ENCODE peak calls at places on chromosomes 7 and 10, in nine cellular contexts. C is fibroblast of lung; R is Panc1; D is CD8-positive, alpha-beta T cell; M is RWPE2; N is MCF 10A; X is mammary epithelial cell; P is BE2C; O is esophagus squamous epithelium. I is an unnamed sample.

GRCh38 chr7:20176552-20177242 is 40.5 kb downstream of the MACC1 start:
- DNase-seq in O (no peak), D (no peak), N (no peak), C (no peak), R (no peak), P (no peak), M (no peak), X (no peak), I (no peak)

GRCh38 chr7:73618538-73618937 is 5.8 kb downstream of the MLXIPL start:
- DNase-seq in D (no peak), M (no peak), R (no peak), N (no peak), X (no peak), C (no peak), P (no peak), O (no peak), I (no peak)

GRCh38 chr10:99926925-99927718 is 82.6 kb downstream of the DNMBP start:
- DNase-seq in N (peak), R (no peak), C (peak), M (peak), X (no peak), P (peak), D (no peak), O (no peak), I (peak)

GRCh38 chr7:42886129-42886528 is 25.7 kb downstream of the C7orf25 start:
- DNase-seq in O (no peak), C (peak), X (peak), N (peak), R (no peak), M (no peak), D (no peak), P (no peak), I (no peak)

GRCh38 chr10:15381420-15381819 is 10.3 kb upstream of the FAM171A1 start:
- DNase-seq in C (no peak), P (no peak), R (no peak), X (no peak), N (no peak), M (no peak), O (no peak), D (no peak), I (no peak)

GRCh38 chr7:85010306-85010705 is 176.6 kb downstream of the SEMA3D start:
- DNase-seq in M (no peak), D (no peak), X (no peak), P (peak), R (no peak), N (no peak), C (no peak), O (no peak), I (no peak)

GRCh38 chr7:99551329-99551728 is 585 bp downstream of the FAM200A start:
- DNase-seq in O (no peak), M (no peak), P (no peak), R (no peak), C (peak), X (no peak), N (no peak), D (no peak), I (peak)

GRCh38 chr7:108307246-108307982 is 148.8 kb downstream of the NRCAM start:
- DNase-seq in M (no peak), X (no peak), N (no peak), D (no peak), R (no peak), O (no peak), P (peak), C (no peak), I (no peak)

GRCh38 chr10:60703266-60704041 is 74.8 kb upstream of the CDK1 start:
- DNase-seq in O (no peak), D (no peak), M (no peak), P (no peak), X (no peak), R (no peak), N (no peak), C (no peak), I (no peak)

GRCh38 chr7:28316489-28316888 is 95.8 kb upstream of the CREB5 start:
- DNase-seq in O (no peak), P (no peak), X (peak), M (no peak), R (no peak), D (no peak), N (no peak), C (peak), I (no peak)

GRCh38 chr10:104274762-104275721 is 6.1 kb downstream of the GSTO2 start:
- DNase-seq in C (no peak), M (peak), P (peak), X (peak), D (peak), N (peak), R (no peak), O (no peak), I (peak)

GRCh38 chr10:67609996-67610793 is 85.8 kb downstream of the CTNNA3 start:
- DNase-seq in C (peak), X (no peak), P (no peak), D (no peak), O (no peak), M (no peak), R (no peak), N (no peak), I (no peak)

GRCh38 chr7:7569113-7569527 is 2.4 kb downstream of the MIOS start:
- DNase-seq in N (no peak), M (no peak), D (no peak), R (no peak), C (no peak), X (no peak), O (no peak), P (no peak), I (no peak)

GRCh38 chr7:38753347-38753746 is 122.2 kb upstream of the AMPH start:
- DNase-seq in D (no peak), N (no peak), C (no peak), O (no peak), M (no peak), P (no peak), R (no peak), X (no peak), I (no peak)

GRCh38 chr7:33642312-33642711 is 263.0 kb upstream of the BMPER start:
- DNase-seq in N (no peak), X (no peak), P (no peak), O (no peak), C (no peak), M (no peak), D (no peak), R (no peak), I (no peak)

GRCh38 chr10:85231534-85232270 is 903.3 kb downstream of the CCSER2 start:
- DNase-seq in N (no peak), M (no peak), X (no peak), D (no peak), C (no peak), O (no peak), R (no peak), P (no peak), I (no peak)

GRCh38 chr7:95027181-95027872 is 119.9 kb downstream of the PPP1R9A start:
- DNase-seq in N (no peak), D (no peak), M (no peak), O (no peak), R (no peak), C (no peak), P (no peak), X (no peak), I (no peak)

GRCh38 chr7:8146156-8146555 is 115.8 kb downstream of the ICA1 start:
- DNase-seq in X (no peak), R (no peak), P (no peak), M (no peak), O (no peak), C (no peak), N (no peak), D (no peak), I (no peak)

GRCh38 chr10:101778781-101779543 is 3.0 kb upstream of the FGF8 start:
- DNase-seq in N (no peak), O (no peak), M (no peak), C (peak), X (no peak), P (peak), D (no peak), R (no peak), I (no peak)

GRCh38 chr7:69105092-69105491 is 493.2 kb upstream of the AUTS2 start:
- DNase-seq in R (no peak), D (no peak), X (no peak), P (no peak), C (peak), M (no peak), N (no peak), O (no peak), I (peak)

GRCh38 chr10:70518695-70519094 is 40.1 kb downstream of the PALD1 start:
- DNase-seq in R (no peak), M (no peak), P (no peak), C (peak), O (no peak), N (no peak), D (no peak), X (peak), I (peak)

GRCh38 chr7:44307301-44307900 is 18.0 kb downstream of the CAMK2B start:
- DNase-seq in P (peak), R (peak), M (no peak), X (peak), D (peak), O (no peak), N (peak), C (peak), I (peak)

GRCh38 chr10:121267236-121268003 is 330.8 kb downstream of the FGFR2 start:
- DNase-seq in M (no peak), R (no peak), P (no peak), D (no peak), O (no peak), X (no peak), N (no peak), C (no peak), I (no peak)

GRCh38 chr10:87622290-87623004 is 37.2 kb upstream of the PAPSS2 start:
- DNase-seq in R (no peak), C (no peak), D (no peak), M (no peak), N (no peak), X (peak), P (no peak), O (no peak), I (no peak)

GRCh38 chr10:972763-973162 is 15.5 kb upstream of the GTPBP4 start:
- DNase-seq in D (no peak), N (no peak), C (no peak), O (no peak), M (no peak), P (no peak), R (no peak), X (no peak), I (no peak)

GRCh38 chr10:124573726-124574455 is 112.3 kb downstream of the LHPP start:
- DNase-seq in C (no peak), N (no peak), D (no peak), P (no peak), R (no peak), O (no peak), M (no peak), X (no peak), I (no peak)

GRCh38 chr10:13949844-13950542 is 363.2 kb downstream of the PRPF18 start:
- DNase-seq in N (peak), M (no peak), D (no peak), C (peak), R (peak), P (no peak), X (peak), O (no peak), I (no peak)

GRCh38 chr10:100022403-100022802 is 12.7 kb upstream of the DNMBP start:
- DNase-seq in P (no peak), M (no peak), C (peak), R (no peak), N (peak), D (no peak), X (no peak), O (no peak), I (no peak)

GRCh38 chr7:144568234-144568633 is 164.7 kb upstream of the NOBOX start:
- DNase-seq in N (no peak), R (no peak), P (no peak), C (no peak), D (no peak), O (no peak), M (no peak), X (no peak), I (no peak)

GRCh38 chr7:24797270-24797669 is 40.0 kb upstream of the GSDME start:
- DNase-seq in D (no peak), P (no peak), R (no peak), O (no peak), X (no peak), C (no peak), M (no peak), N (no peak), I (no peak)

GRCh38 chr10:51838506-51838905 is 139.1 kb upstream of the CSTF2T start:
- DNase-seq in N (no peak), R (no peak), O (no peak), D (no peak), X (no peak), C (no peak), P (no peak), M (no peak), I (no peak)

GRCh38 chr10:115606081-115606480 is 512.9 kb downstream of the ATRNL1 start:
- DNase-seq in D (no peak), O (no peak), R (no peak), M (no peak), X (no peak), P (no peak), C (peak), N (no peak), I (no peak)

GRCh38 chr10:87038786-87039185 is 18.7 kb downstream of the FAM25A start:
- DNase-seq in O (no peak), M (no peak), C (no peak), R (no peak), X (peak), P (no peak), N (peak), D (no peak), I (peak)

GRCh38 chr7:13904689-13905088 is 84.8 kb downstream of the ETV1 start:
- DNase-seq in X (no peak), P (no peak), C (peak), R (no peak), N (no peak), D (no peak), O (no peak), M (no peak), I (no peak)

GRCh38 chr10:126375299-126375698 is 13.0 kb downstream of the ADAM12 start:
- DNase-seq in D (no peak), P (no peak), M (no peak), O (no peak), R (no peak), N (no peak), X (no peak), C (no peak), I (no peak)

GRCh38 chr10:68869623-68870022 is 31.5 kb upstream of the DDX50 start:
- DNase-seq in N (no peak), M (no peak), P (no peak), C (no peak), D (no peak), O (no peak), R (no peak), X (no peak), I (no peak)

GRCh38 chr10:23538968-23539367 is 100.1 kb downstream of the OTUD1 start:
- DNase-seq in N (no peak), R (no peak), X (no peak), P (no peak), O (no peak), D (no peak), M (no peak), C (no peak), I (no peak)

GRCh38 chr10:23535381-23535780 is 96.5 kb downstream of the OTUD1 start:
- DNase-seq in O (no peak), N (no peak), D (no peak), R (no peak), C (no peak), X (no peak), P (no peak), M (no peak), I (no peak)

GRCh38 chr10:23534328-23534727 is 95.5 kb downstream of the OTUD1 start:
- DNase-seq in R (no peak), M (no peak), O (no peak), X (no peak), P (no peak), N (no peak), C (no peak), D (no peak), I (no peak)

GRCh38 chr10:23533212-23533611 is 94.3 kb downstream of the OTUD1 start:
- DNase-seq in P (no peak), C (no peak), M (no peak), O (no peak), R (no peak), D (no peak), N (no peak), X (no peak), I (no peak)

GRCh38 chr10:23534761-23535160 is 95.9 kb downstream of the OTUD1 start:
- DNase-seq in D (no peak), R (no peak), X (no peak), N (no peak), O (no peak), P (no peak), C (no peak), M (no peak), I (no peak)
- TF ChIP-seq CTCF in D (no peak), R (no peak), X (no peak), N (no peak), O (no peak), P (no peak), C (no peak), M (no peak), I (no peak)

DNA sequence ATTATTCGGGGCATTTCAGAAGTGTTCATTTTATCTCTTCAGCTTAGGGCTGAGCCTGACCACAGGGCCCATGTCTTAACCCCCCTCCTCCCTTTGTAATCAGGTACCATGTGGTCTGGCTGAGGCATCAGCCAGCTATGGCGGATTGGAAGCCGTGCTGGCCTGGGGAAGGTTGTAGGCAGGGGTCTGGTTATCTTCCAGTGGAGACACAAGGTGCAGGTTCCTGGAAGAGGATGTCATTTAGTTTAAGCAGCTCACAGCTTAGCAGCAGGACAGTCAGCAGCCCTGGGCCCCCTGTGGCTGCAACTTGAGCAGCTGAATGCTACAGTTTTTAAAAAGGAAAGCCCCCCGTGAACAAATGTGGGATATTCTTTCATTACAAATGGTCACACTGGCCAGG is 22.1 kb downstream of the BAG3 start:
- DNase-seq in R (no peak), N (no peak), P (no peak), O (no peak), C (no peak), D (no peak), X (no peak), M (no peak), I (no peak)
- TF ChIP-seq CTCF in R (no peak), N (no peak), P (no peak), O (no peak), C (no peak), D (no peak), X (no peak), M (no peak), I (no peak)

DNA sequence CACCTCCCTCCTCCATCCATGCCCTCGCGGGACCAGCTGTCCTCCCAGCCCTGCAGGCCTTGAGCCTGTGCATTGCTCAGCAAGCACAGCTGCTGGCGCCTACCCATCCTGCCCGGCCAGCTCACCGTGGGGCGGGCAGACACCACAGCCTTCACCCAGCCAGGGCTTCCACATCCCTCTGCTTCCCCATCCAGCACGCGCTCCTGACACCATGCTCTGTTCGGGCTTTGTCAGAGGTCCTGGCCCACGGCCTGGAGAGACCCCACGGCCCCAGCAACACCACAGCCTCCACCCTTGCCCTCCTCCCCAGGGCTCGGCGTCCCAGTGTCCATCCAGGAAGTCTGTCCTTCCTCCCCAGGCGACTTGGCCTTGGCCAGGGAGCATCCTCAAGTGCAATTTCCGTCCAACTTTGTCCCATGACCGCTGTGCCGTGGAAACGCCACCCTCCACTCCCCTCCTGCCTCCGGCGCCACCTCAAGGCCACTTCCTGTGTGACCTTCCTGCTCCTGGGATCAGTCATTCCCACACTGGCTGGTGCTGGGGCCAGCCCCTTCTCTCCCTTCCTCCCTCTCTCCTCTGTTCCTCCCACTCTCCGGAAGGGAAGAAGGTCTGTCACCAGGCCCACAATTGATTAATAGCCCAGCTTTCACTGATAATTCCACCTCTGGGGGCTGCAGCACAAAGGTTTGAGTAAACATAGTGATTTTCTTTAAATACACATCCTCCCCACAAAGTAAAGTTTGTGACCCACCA is 71.5 kb upstream of the SMNDC1 start:
- DNase-seq in P (no peak), O (no peak), C (no peak), M (no peak), R (no peak), N (no peak), X (no peak), D (no peak), I (no peak)
- TF ChIP-seq CTCF in P (no peak), O (no peak), C (no peak), M (no peak), R (no peak), N (no peak), X (no peak), D (no peak), I (no peak)

GRCh38 chr7:154579711-154580110 is 423.2 kb downstream of the PAXIP1 start:
- DNase-seq in D (no peak), C (no peak), R (no peak), X (no peak), M (no peak), N (no peak), O (no peak), P (no peak), I (no peak)

GRCh38 chr7:154581251-154581890 is 421.6 kb downstream of the PAXIP1 start:
- DNase-seq in D (no peak), R (no peak), P (no peak), O (no peak), N (no peak), C (no peak), X (no peak), M (no peak), I (no peak)

GRCh38 chr7:154583454-154583853 is 419.5 kb downstream of the PAXIP1 start:
- DNase-seq in D (no peak), N (no peak), X (no peak), O (no peak), M (no peak), P (no peak), R (no peak), C (no peak), I (no peak)

GRCh38 chr7:154587812-154588211 is 415.1 kb downstream of the PAXIP1 start:
- DNase-seq in C (no peak), P (peak), O (no peak), N (no peak), R (no peak), M (no peak), X (no peak), D (no peak), I (no peak)

DNA sequence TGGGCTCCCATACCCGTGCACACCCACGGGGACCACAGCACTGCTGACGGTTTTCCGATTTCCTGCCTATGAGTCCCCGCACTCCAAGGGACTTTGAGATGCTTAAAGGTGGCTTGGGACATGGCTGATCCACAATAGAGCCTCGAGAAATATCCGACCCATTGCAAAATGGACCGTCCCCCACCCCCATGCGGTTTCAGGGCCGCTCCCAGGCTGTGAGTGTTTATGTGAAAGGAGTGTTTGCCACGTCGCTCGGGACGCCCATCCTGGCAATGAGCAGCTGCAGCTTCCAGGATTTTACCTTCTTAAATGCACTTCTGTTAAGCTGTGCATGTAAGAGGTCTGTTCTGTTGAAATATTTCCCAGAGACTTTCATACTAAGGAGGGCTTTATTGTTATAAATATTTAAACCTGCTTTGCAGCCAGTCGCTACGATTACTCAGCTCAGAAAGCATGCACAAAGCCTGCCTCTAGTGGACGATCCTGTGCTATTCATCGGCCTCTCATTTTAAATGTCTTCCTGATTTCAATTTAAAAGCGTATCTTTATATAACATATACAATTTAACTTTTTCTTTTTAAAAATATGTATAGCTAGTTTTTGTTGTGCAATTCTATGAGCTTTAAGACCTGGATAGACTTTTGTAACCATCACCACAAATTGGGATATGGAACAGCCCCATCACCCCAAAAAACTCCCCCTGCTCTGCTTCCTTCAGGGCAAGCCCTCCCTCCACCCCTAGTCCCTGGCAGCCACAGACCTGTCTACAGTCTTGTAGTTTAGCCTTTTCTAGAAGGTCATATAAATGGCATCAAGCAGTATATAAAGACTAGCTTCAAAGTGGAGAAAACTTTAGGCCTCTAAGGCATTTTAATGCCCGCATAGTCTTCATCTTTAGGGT is 418.3 kb downstream of the PAXIP1 start:
- DNase-seq in P (no peak), N (no peak), R (no peak), M (no peak), C (peak), O (no peak), D (no peak), X (no peak), I (peak)
- TF ChIP-seq CTCF in P (peak), N (no peak), R (peak), M (peak), C (no peak), O (no peak), D (no peak), X (no peak), I (no peak)

I was measured in RWPE1.